ENCODE peak calls at places on chromosomes 5 and 9, in eight cellular contexts. G is IMR-90, S is body of pancreas, K is bronchial epithelial cell, M is astrocyte of the spinal cord, D is ovary, T is HCT116, Y is fibroblast of the aortic adventitia. Z is an unnamed sample.

GRCh38 chr9:135971892-135972291 is 10.7 kb upstream of the UBAC1 start:
- DNase-seq in G (no peak), D (no peak), Y (no peak), M (no peak), S (peak), T (peak), K (peak), Z (no peak)

GRCh38 chr9:82988488-82988887 is 74.5 kb downstream of the RASEF start:
- DNase-seq in Y (no peak), M (no peak), S (no peak), T (no peak), G (no peak), D (no peak), K (no peak), Z (no peak)

GRCh38 chr5:2223303-2223702 is 340.6 kb upstream of the IRX4 start:
- DNase-seq in M (no peak), G (no peak), S (peak), Y (no peak), T (no peak), D (no peak), K (no peak), Z (no peak)

GRCh38 chr5:9015250-9015936 is 530.5 kb downstream of the SEMA5A start:
- DNase-seq in S (no peak), T (no peak), M (peak), K (no peak), Y (no peak), D (no peak), G (peak), Z (peak)

GRCh38 chr5:124139995-124140394 is 606.4 kb downstream of the ZNF608 start:
- DNase-seq in G (no peak), K (no peak), S (no peak), Y (no peak), M (no peak), T (no peak), D (no peak), Z (no peak)

GRCh38 chr5:164608507-164608906 is 1103.1 kb downstream of the MAT2B start:
- DNase-seq in K (no peak), S (no peak), Y (no peak), M (no peak), G (no peak), D (no peak), T (no peak), Z (no peak)

GRCh38 chr9:10050016-10050415 is 562.8 kb downstream of the PTPRD start:
- DNase-seq in K (peak), Y (peak), M (peak), G (peak), T (no peak), S (no peak), D (no peak), Z (no peak)

GRCh38 chr5:177496111-177497010 is 1.0 kb downstream of the PDLIM7 start:
- DNase-seq in T (peak), D (peak), S (peak), K (peak), G (peak), M (peak), Y (peak), Z (peak)

GRCh38 chr5:74625742-74626241 is 14.7 kb downstream of the ENC1 start:
- DNase-seq in T (no peak), S (peak), K (no peak), G (no peak), D (no peak), Y (peak), M (peak), Z (no peak)

GRCh38 chr9:120610975-120611689 is 31.2 kb upstream of the CDK5RAP2 start:
- DNase-seq in M (no peak), D (no peak), Y (no peak), T (no peak), G (no peak), S (no peak), K (peak), Z (peak)

GRCh38 chr5:170291324-170291847 is 6.2 kb downstream of the LCP2 start:
- DNase-seq in T (no peak), M (no peak), K (no peak), G (no peak), D (no peak), Y (no peak), S (no peak), Z (no peak)

GRCh38 chr5:180618830-180619562 is 27.7 kb upstream of the SCGB3A1 start:
- DNase-seq in M (peak), Y (peak), D (no peak), K (no peak), S (peak), T (no peak), G (peak), Z (peak)

GRCh38 chr9:94808926-94809700 is 82.6 kb downstream of the AOPEP start:
- DNase-seq in D (no peak), K (no peak), G (peak), Y (no peak), S (no peak), T (no peak), M (peak), Z (no peak)

GRCh38 chr5:56264417-56265025 is 31.4 kb upstream of the ANKRD55 start:
- DNase-seq in M (peak), D (no peak), T (peak), S (peak), Y (peak), K (peak), G (peak), Z (peak)

GRCh38 chr9:135152608-135153337 is 65.3 kb downstream of the OLFM1 start:
- DNase-seq in G (no peak), T (peak), Y (no peak), S (peak), K (no peak), M (no peak), D (no peak), Z (no peak)

GRCh38 chr5:115579216-115579615 is 23.1 kb downstream of the TICAM2 start:
- DNase-seq in D (no peak), S (no peak), K (no peak), G (no peak), M (no peak), Y (no peak), T (no peak), Z (no peak)

GRCh38 chr5:68200288-68200687 is 15.3 kb upstream of the PIK3R1 start:
- DNase-seq in T (no peak), M (no peak), D (no peak), K (no peak), S (no peak), G (no peak), Y (no peak), Z (no peak)

GRCh38 chr5:144467795-144468194 is 297.1 kb downstream of the KCTD16 start:
- DNase-seq in S (peak), G (peak), Y (peak), K (peak), M (peak), T (peak), D (no peak), Z (peak)

GRCh38 chr5:176658817-176659216 is 11.5 kb downstream of the TSPAN17 start:
- DNase-seq in D (peak), T (no peak), K (no peak), M (peak), G (peak), Y (peak), S (no peak), Z (peak)

GRCh38 chr5:90528704-90529233 is 615 bp downstream of the LYSMD3 start:
- DNase-seq in K (peak), D (no peak), G (peak), S (peak), T (no peak), Y (peak), M (peak), Z (peak)

GRCh38 chr5:912356-913091 is 19.8 kb downstream of the TRIP13 start:
- DNase-seq in D (no peak), Y (peak), T (peak), M (peak), S (no peak), K (peak), G (peak), Z (peak)

GRCh38 chr5:147223343-147223742 is 11.5 kb upstream of the STK32A start:
- DNase-seq in G (no peak), K (no peak), S (no peak), D (no peak), T (no peak), Y (no peak), M (peak), Z (no peak)

GRCh38 chr5:100902406-100903035 is 561 bp downstream of the ST8SIA4 start:
- DNase-seq in G (no peak), S (no peak), D (no peak), Y (no peak), T (no peak), M (peak), K (no peak), Z (no peak)

GRCh38 chr9:126471084-126471611 is 142.6 kb upstream of the LMX1B start:
- DNase-seq in K (no peak), D (peak), G (peak), S (peak), Y (peak), T (no peak), M (peak), Z (peak)

GRCh38 chr5:163193886-163194285 is 243.5 kb upstream of the CCNG1 start:
- DNase-seq in D (no peak), G (no peak), K (no peak), Y (no peak), S (no peak), T (no peak), M (no peak), Z (no peak)

GRCh38 chr9:70411930-70412677 is 2.4 kb downstream of the KLF9 start:
- DNase-seq in G (peak), S (peak), M (peak), D (peak), Y (peak), T (peak), K (peak), Z (peak)

GRCh38 chr9:2155966-2156365 is 140.8 kb downstream of the SMARCA2 start:
- DNase-seq in G (no peak), M (no peak), K (peak), Y (no peak), S (no peak), T (no peak), D (no peak), Z (no peak)

GRCh38 chr9:136655244-136656225 is 7.2 kb upstream of the EGFL7 start:
- DNase-seq in G (no peak), D (no peak), Y (no peak), T (no peak), K (no peak), M (no peak), S (no peak), Z (no peak)

GRCh38 chr9:97501177-97501971 is at the start of gene TMOD1:
- DNase-seq in T (peak), D (peak), G (peak), S (peak), Y (no peak), M (peak), K (no peak), Z (no peak)

GRCh38 chr5:57891443-57891842 is 408.8 kb upstream of the ACTBL2 start:
- DNase-seq in Y (no peak), D (no peak), T (no peak), M (no peak), G (no peak), S (no peak), K (no peak), Z (no peak)

GRCh38 chr5:191036-191948 is at the start of gene LRRC14B:
- DNase-seq in G (no peak), M (no peak), T (no peak), Y (no peak), K (no peak), S (peak), D (no peak), Z (no peak)

GRCh38 chr5:138944527-138945322 is 69.6 kb upstream of the LRRTM2 start:
- DNase-seq in G (no peak), K (no peak), T (no peak), Y (no peak), D (no peak), M (no peak), S (peak), Z (no peak)

GRCh38 chr5:143888912-143889311 is 77.0 kb downstream of the HMHB1 start:
- DNase-seq in G (no peak), K (no peak), M (no peak), T (no peak), D (no peak), Y (no peak), S (no peak), Z (no peak)

GRCh38 chr9:21804336-21804735 is 1.9 kb downstream of the MTAP start:
- DNase-seq in T (no peak), D (no peak), Y (no peak), K (no peak), S (no peak), G (no peak), M (no peak), Z (no peak)

GRCh38 chr9:91255327-91255726 is 106.4 kb downstream of the AUH start:
- DNase-seq in M (peak), Y (peak), S (no peak), T (no peak), K (no peak), D (no peak), G (peak), Z (peak)

GRCh38 chr5:67493676-67494075 is 297.1 kb upstream of the CD180 start:
- DNase-seq in G (no peak), T (peak), Y (peak), S (peak), D (peak), M (peak), K (peak), Z (peak)

GRCh38 chr9:112569186-112569585 is 82.6 kb downstream of the KIAA1958 start:
- DNase-seq in D (no peak), G (peak), M (peak), S (no peak), K (peak), Y (peak), T (no peak), Z (peak)

GRCh38 chr5:73999306-73999705 is 373.3 kb downstream of the ARHGEF28 start:
- DNase-seq in T (no peak), K (no peak), G (no peak), S (no peak), Y (no peak), M (no peak), D (no peak), Z (no peak)

GRCh38 chr5:142794527-142794926 is 24.4 kb downstream of the ARHGAP26 start:
- DNase-seq in Y (no peak), M (no peak), D (no peak), G (no peak), S (no peak), K (no peak), T (no peak), Z (no peak)

GRCh38 chr5:142795246-142795645 is 25.1 kb downstream of the ARHGAP26 start:
- DNase-seq in D (no peak), S (no peak), G (no peak), T (no peak), M (no peak), Y (no peak), K (no peak), Z (no peak)

GRCh38 chr5:142796492-142797109 is 26.4 kb downstream of the ARHGAP26 start:
- DNase-seq in M (no peak), T (no peak), G (no peak), Y (no peak), K (no peak), D (no peak), S (no peak), Z (no peak)

GRCh38 chr5:142798099-142798768 is 28.1 kb downstream of the ARHGAP26 start:
- DNase-seq in S (no peak), Y (no peak), G (no peak), M (no peak), T (no peak), D (no peak), K (no peak), Z (no peak)

GRCh38 chr5:142797420-142797819 is 27.2 kb downstream of the ARHGAP26 start:
- DNase-seq in T (no peak), M (no peak), S (no peak), D (no peak), G (no peak), K (no peak), Y (no peak), Z (no peak)
- TF ChIP-seq CTCF in T (no peak), M (no peak), S (no peak), D (no peak), G (no peak), K (no peak), Y (no peak), Z (no peak)

GRCh38 chr5:134118212-134118611 is 3.7 kb downstream of the TCF7 start:
- DNase-seq in M (no peak), T (no peak), K (no peak), G (no peak), Y (no peak), S (no peak), D (no peak), Z (no peak)

GRCh38 chr5:134116789-134117761 is 2.6 kb downstream of the TCF7 start:
- DNase-seq in Y (no peak), M (no peak), K (no peak), T (no peak), S (no peak), D (no peak), G (no peak), Z (no peak)

GRCh38 chr5:134115806-134116175 is 1.3 kb downstream of the TCF7 start:
- DNase-seq in D (no peak), G (no peak), M (no peak), K (no peak), T (no peak), Y (no peak), S (peak), Z (no peak)

GRCh38 chr5:134114886-134115805 is 665 bp downstream of the TCF7 start:
- DNase-seq in K (no peak), G (no peak), Y (no peak), D (peak), M (no peak), T (no peak), S (peak), Z (no peak)

DNA sequence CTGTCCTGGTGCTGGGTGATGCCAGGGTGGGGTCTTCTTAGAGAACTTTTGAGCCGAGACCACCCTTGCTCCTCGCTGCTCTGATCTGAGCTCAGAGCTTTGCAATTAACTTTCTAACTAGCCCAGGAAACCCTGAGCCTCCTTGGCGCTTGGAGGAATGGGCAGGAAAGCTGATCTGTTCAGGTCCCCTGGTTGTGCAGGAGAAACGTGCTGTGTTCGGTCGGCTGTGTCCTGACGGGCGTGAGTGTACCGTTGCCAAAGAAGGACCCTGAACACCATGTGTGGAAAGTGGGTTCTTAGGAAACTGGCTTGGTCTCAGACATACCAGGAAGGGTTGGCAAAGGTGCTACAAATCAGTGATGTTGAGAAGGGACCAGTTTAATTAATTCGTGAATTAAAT is 1.8 kb downstream of the TCF7 start:
- DNase-seq in M (no peak), K (no peak), G (no peak), D (no peak), T (no peak), Y (no peak), S (no peak), Z (no peak)
- H3K4me3 ChIP-seq in M (no peak), K (no peak), G (no peak), D (no peak), T (no peak), Y (peak), S (no peak), Z (no peak)

DNA sequence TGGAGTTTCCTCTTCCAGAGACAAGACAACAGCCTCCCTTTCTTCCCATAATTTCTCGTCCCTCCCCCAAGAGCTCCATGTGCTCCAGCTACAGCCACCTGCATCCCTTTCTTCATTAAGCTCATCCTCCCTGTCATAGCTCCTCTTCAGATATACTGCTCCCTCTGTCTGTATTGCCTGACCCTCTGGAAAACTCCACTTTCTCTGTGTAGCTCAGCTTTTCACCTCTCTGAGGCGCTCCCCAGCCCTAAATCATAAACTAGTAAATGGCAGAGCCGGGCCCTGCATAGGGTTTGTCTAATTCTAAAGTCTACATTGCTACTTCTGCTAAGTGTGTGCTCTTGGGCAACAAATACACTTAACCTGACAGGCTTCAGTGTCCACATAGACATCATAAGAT is 8.8 kb upstream of the PLIN2 start:
- DNase-seq in S (no peak), G (no peak), T (no peak), M (no peak), D (no peak), Y (no peak), K (no peak), Z (no peak)
- TF ChIP-seq CTCF in S (no peak), G (no peak), T (peak), M (no peak), D (no peak), Y (no peak), K (no peak), Z (no peak)

GRCh38 chr5:60519372-60519771 is 180.6 kb downstream of the DEPDC1B start:
- DNase-seq in S (no peak), D (no peak), G (no peak), M (no peak), K (no peak), T (no peak), Y (no peak), Z (no peak)

GRCh38 chr5:60522299-60522915 is 177.6 kb downstream of the DEPDC1B start:
- DNase-seq in G (peak), M (peak), D (no peak), T (no peak), S (no peak), K (no peak), Y (peak), Z (peak)

GRCh38 chr5:60517850-60518249 is 182.1 kb downstream of the DEPDC1B start:
- DNase-seq in K (no peak), M (no peak), G (no peak), D (no peak), Y (no peak), S (no peak), T (no peak), Z (no peak)

GRCh38 chr5:60521379-60522298 is 178.3 kb downstream of the DEPDC1B start:
- DNase-seq in D (no peak), Y (no peak), K (no peak), T (no peak), M (peak), S (no peak), G (no peak), Z (no peak)

GRCh38 chr5:60520451-60521210 is 179.3 kb downstream of the DEPDC1B start:
- DNase-seq in G (no peak), S (no peak), M (no peak), Y (no peak), K (no peak), T (no peak), D (no peak), Z (no peak)
- H3K4me3 ChIP-seq in G (no peak), S (no peak), M (no peak), Y (no peak), K (no peak), T (no peak), D (no peak), Z (no peak)

GRCh38 chr9:116671605-116672004 is 15.5 kb upstream of the TRIM32 start:
- DNase-seq in T (no peak), K (no peak), G (no peak), S (no peak), Y (no peak), D (no peak), M (no peak), Z (no peak)
- TF ChIP-seq CTCF in T (no peak), K (no peak), G (no peak), S (no peak), Y (no peak), D (no peak), M (no peak), Z (no peak)

GRCh38 chr5:149995385-149996085 is 4.9 kb downstream of the TIGD6 start:
- DNase-seq in Y (peak), K (no peak), G (no peak), T (no peak), S (no peak), M (no peak), D (no peak), Z (no peak)
- H3K4me3 ChIP-seq in Y (no peak), K (no peak), G (no peak), T (no peak), S (no peak), M (no peak), D (no peak), Z (no peak)

GRCh38 chr9:124133752-124134151 is 122.2 kb downstream of the LHX2 start:
- DNase-seq in D (no peak), Y (peak), T (no peak), S (peak), G (peak), M (peak), K (no peak), Z (peak)
- TF ChIP-seq CTCF in D (no peak), Y (peak), T (peak), S (peak), G (peak), M (peak), K (no peak), Z (peak)